ENCODE peak calls at places on chromosomes 3 and 15, in six cellular contexts. One of them, this sample, is unnamed.

GRCh38 chr3:154799801-154800200 is 280.3 kb upstream of the MME start:
- DNase-seq in Right ventricle myocardium superior: no peak
- DNase-seq in amniotic epithelial cell: peak
- DNase-seq in GM03348: no peak
- DNase-seq in endothelial cell: no peak
- DNase-seq in activated CD4-positive, alpha-beta T cell treated with anti-CD3 and anti-CD28 coated beads, Interleukin-2, amount 50 U/mL, for 24 hours: no peak
- DNase-seq in this sample: no peak

GRCh38 chr15:100922192-100923040 is 3.3 kb downstream of the LRRK1 start:
- DNase-seq in Right ventricle myocardium superior: no peak
- DNase-seq in amniotic epithelial cell: no peak
- DNase-seq in GM03348: no peak
- DNase-seq in endothelial cell: no peak
- DNase-seq in activated CD4-positive, alpha-beta T cell treated with anti-CD3 and anti-CD28 coated beads, Interleukin-2, amount 50 U/mL, for 24 hours: no peak
- DNase-seq in this sample: no peak

GRCh38 chr15:91885714-91886265 is 32.3 kb downstream of the SLCO3A1 start:
- DNase-seq in Right ventricle myocardium superior: no peak
- DNase-seq in amniotic epithelial cell: no peak
- DNase-seq in GM03348: no peak
- DNase-seq in endothelial cell: no peak
- DNase-seq in activated CD4-positive, alpha-beta T cell treated with anti-CD3 and anti-CD28 coated beads, Interleukin-2, amount 50 U/mL, for 24 hours: no peak
- DNase-seq in this sample: no peak

GRCh38 chr3:82044918-82045715 is 283.7 kb upstream of the GBE1 start:
- DNase-seq in Right ventricle myocardium superior: no peak
- DNase-seq in amniotic epithelial cell: no peak
- DNase-seq in GM03348: no peak
- DNase-seq in endothelial cell: no peak
- DNase-seq in activated CD4-positive, alpha-beta T cell treated with anti-CD3 and anti-CD28 coated beads, Interleukin-2, amount 50 U/mL, for 24 hours: no peak
- DNase-seq in this sample: no peak

GRCh38 chr3:175672119-175672689 is 813.1 kb downstream of the NAALADL2 start:
- DNase-seq in Right ventricle myocardium superior: no peak
- DNase-seq in amniotic epithelial cell: no peak
- DNase-seq in GM03348: peak
- DNase-seq in endothelial cell: no peak
- DNase-seq in activated CD4-positive, alpha-beta T cell treated with anti-CD3 and anti-CD28 coated beads, Interleukin-2, amount 50 U/mL, for 24 hours: no peak
- DNase-seq in this sample: peak

GRCh38 chr3:157754415-157754814 is 251.2 kb upstream of the VEPH1 start:
- DNase-seq in Right ventricle myocardium superior: no peak
- DNase-seq in amniotic epithelial cell: no peak
- DNase-seq in GM03348: no peak
- DNase-seq in endothelial cell: no peak
- DNase-seq in activated CD4-positive, alpha-beta T cell treated with anti-CD3 and anti-CD28 coated beads, Interleukin-2, amount 50 U/mL, for 24 hours: no peak
- DNase-seq in this sample: no peak

GRCh38 chr15:41866263-41866703 is 27.6 kb downstream of the SPTBN5 start:
- DNase-seq in Right ventricle myocardium superior: no peak
- DNase-seq in amniotic epithelial cell: no peak
- DNase-seq in GM03348: no peak
- DNase-seq in endothelial cell: no peak
- DNase-seq in activated CD4-positive, alpha-beta T cell treated with anti-CD3 and anti-CD28 coated beads, Interleukin-2, amount 50 U/mL, for 24 hours: no peak
- DNase-seq in this sample: no peak

GRCh38 chr3:186307594-186307993 is 54.4 kb downstream of the DGKG start:
- DNase-seq in Right ventricle myocardium superior: no peak
- DNase-seq in amniotic epithelial cell: peak
- DNase-seq in GM03348: peak
- DNase-seq in endothelial cell: peak
- DNase-seq in activated CD4-positive, alpha-beta T cell treated with anti-CD3 and anti-CD28 coated beads, Interleukin-2, amount 50 U/mL, for 24 hours: no peak
- DNase-seq in this sample: peak